ENCODE peak calls at places on chromosome 20, in seven cellular contexts. L is GM12865, E is sigmoid colon, I is cardiac fibroblast, O is WERI-Rb-1, K is gastrocnemius medialis, P is SK-N-SH. A is an unnamed sample.

GRCh38 chr20:37598611-37599342 is 71.1 kb upstream of the BLCAP start:
- DNase-seq in L (peak; percentile 21), E (no peak), I (peak; percentile 12), O (no peak), K (no peak), P (peak; percentile 52), A (no peak)

GRCh38 chr20:1803216-1804128 is 91.7 kb upstream of the SIRPA start:
- DNase-seq in L (peak; percentile 61), E (peak; percentile 78), I (peak; percentile 65), O (peak; percentile 60), K (peak; percentile 28), P (peak; percentile 76), A (peak; percentile 74)

GRCh38 chr20:53652090-53652858 is 58.6 kb upstream of the ZNF217 start:
- DNase-seq in L (peak; percentile 91), E (no peak), I (peak; percentile 24), O (no peak), K (no peak), P (no peak), A (no peak)

GRCh38 chr20:34515484-34516037 is 661 bp upstream of the DYNLRB1 start:
- DNase-seq in L (peak; percentile 93), E (peak; percentile 70), I (peak; percentile 39), O (peak; percentile 67), K (peak; percentile 38), P (peak; percentile 69), A (no peak)

GRCh38 chr20:53157443-53158408 is 185.6 kb downstream of the TSHZ2 start:
- DNase-seq in L (peak; percentile 85), E (no peak), I (peak; percentile 44), O (peak; percentile 68), K (no peak), P (no peak), A (no peak)

GRCh38 chr20:50558483-50558925 is 48.3 kb downstream of the PTPN1 start:
- DNase-seq in L (no peak), E (no peak), I (peak; percentile 85), O (no peak), K (no peak), P (no peak), A (no peak)

GRCh38 chr20:35166242-35166830 is 5.5 kb upstream of the PROCR start:
- DNase-seq in L (no peak), E (no peak), I (peak; percentile 12), O (no peak), K (no peak), P (peak; percentile 80), A (no peak)

GRCh38 chr20:20410678-20411077 is 42.8 kb downstream of the INSM1 start:
- DNase-seq in L (no peak), E (no peak), I (no peak), O (peak; percentile 94), K (no peak), P (peak; percentile 66), A (peak; percentile 64)

GRCh38 chr20:25706793-25707192 is 10.1 kb upstream of the ZNF337 start:
- DNase-seq in L (peak; percentile 13), E (no peak), I (no peak), O (no peak), K (no peak), P (no peak), A (no peak)

GRCh38 chr20:64238115-64238825 is 17.3 kb upstream of the PCMTD2 start:
- DNase-seq in L (no peak), E (peak; percentile 19), I (no peak), O (no peak), K (no peak), P (no peak), A (no peak)

GRCh38 chr20:11796041-11796440 is 121.7 kb upstream of the BTBD3 start:
- DNase-seq in L (no peak), E (no peak), I (no peak), O (no peak), K (no peak), P (no peak), A (no peak)

GRCh38 chr20:44392776-44393607 is 37.5 kb downstream of the HNF4A start:
- DNase-seq in L (no peak), E (no peak), I (no peak), O (no peak), K (no peak), P (no peak), A (no peak)

GRCh38 chr20:36313936-36314335 is 7.8 kb downstream of the DLGAP4 start:
- DNase-seq in L (no peak), E (peak; percentile 50), I (no peak), O (no peak), K (no peak), P (no peak), A (no peak)

GRCh38 chr20:17155401-17155800 is 71.4 kb upstream of the PCSK2 start:
- DNase-seq in L (no peak), E (no peak), I (no peak), O (no peak), K (no peak), P (no peak), A (no peak)

GRCh38 chr20:8305449-8305978 is 173.4 kb downstream of the PLCB1 start:
- DNase-seq in L (peak; percentile 84), E (no peak), I (peak; percentile 64), O (peak; percentile 73), K (peak; percentile 37), P (peak; percentile 25), A (no peak)

GRCh38 chr20:51382986-51383821 is 159.3 kb downstream of the NFATC2 start:
- DNase-seq in L (no peak), E (peak; percentile 72), I (no peak), O (no peak), K (no peak), P (no peak), A (no peak)

GRCh38 chr20:5658897-5659296 is 91.3 kb upstream of the SHLD1 start:
- DNase-seq in L (peak; percentile 79), E (peak; percentile 90), I (peak; percentile 96), O (no peak), K (peak; percentile 44), P (no peak), A (peak; percentile 82)

GRCh38 chr20:53921443-53921973 is 148.9 kb downstream of the BCAS1 start:
- DNase-seq in L (no peak), E (no peak), I (no peak), O (no peak), K (no peak), P (no peak), A (no peak)

GRCh38 chr20:34705008-34705382 is 851 bp downstream of the TP53INP2 start:
- DNase-seq in L (no peak), E (no peak), I (no peak), O (no peak), K (no peak), P (no peak), A (no peak)

GRCh38 chr20:14374191-14374590 is 36.8 kb upstream of the FLRT3 start:
- DNase-seq in L (no peak), E (no peak), I (no peak), O (no peak), K (no peak), P (no peak), A (no peak)

GRCh38 chr20:16806886-16807285 is 58.7 kb downstream of the OTOR start:
- DNase-seq in L (no peak), E (no peak), I (peak; percentile 9), O (no peak), K (no peak), P (no peak), A (no peak)

GRCh38 chr20:62352402-62353288 is 14.5 kb downstream of the LAMA5 start:
- DNase-seq in L (no peak), E (peak; percentile 96), I (peak; percentile 20), O (no peak), K (peak; percentile 98), P (peak; percentile 92), A (peak; percentile 97)
- TF ChIP-seq CTCF in L (no peak), E (peak; percentile 18), I (no peak), O (no peak), K (no peak), P (peak; percentile 23), A (peak; percentile 66)

DNA sequence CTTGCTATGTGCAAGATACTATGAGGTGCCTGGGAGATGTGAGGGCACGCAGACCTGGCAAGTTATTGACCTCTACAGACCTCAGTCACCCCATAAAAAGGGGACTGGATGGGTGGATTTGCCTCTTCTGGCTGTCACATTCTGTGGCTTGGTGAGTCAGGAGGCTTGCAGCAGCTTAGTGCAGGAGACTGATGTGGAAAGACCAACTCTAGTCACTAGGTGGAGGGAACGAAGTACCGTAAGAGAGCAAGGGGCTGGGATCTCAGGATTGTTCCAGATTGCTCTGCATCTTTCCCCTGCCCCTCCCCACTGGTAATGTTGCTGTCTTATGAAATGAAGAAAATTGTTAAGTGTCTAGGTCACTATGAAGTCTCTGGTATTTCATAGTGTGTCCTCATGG is 3.3 kb downstream of the MAPRE1 start:
- DNase-seq in L (no peak), E (no peak), I (peak; percentile 81), O (peak; percentile 66), K (no peak), P (no peak), A (no peak)
- TF ChIP-seq CTCF in L (no peak), E (no peak), I (peak; percentile 35), O (peak; percentile 29), K (no peak), P (peak; percentile 8), A (no peak)

GRCh38 chr20:63025534-63026331 is 19.0 kb upstream of the BHLHE23 start:
- DNase-seq in L (no peak), E (no peak), I (peak; percentile 43), O (peak; percentile 80), K (no peak), P (peak; percentile 65), A (peak; percentile 55)

GRCh38 chr20:63029358-63030121 is 22.8 kb upstream of the BHLHE23 start:
- DNase-seq in L (no peak), E (no peak), I (no peak), O (no peak), K (no peak), P (no peak), A (no peak)

GRCh38 chr20:63026582-63027424 is 20.0 kb upstream of the BHLHE23 start:
- DNase-seq in L (no peak), E (no peak), I (no peak), O (no peak), K (no peak), P (no peak), A (peak; percentile 32)

GRCh38 chr20:63028461-63028921 is 21.7 kb upstream of the BHLHE23 start:
- DNase-seq in L (no peak), E (no peak), I (no peak), O (no peak), K (no peak), P (no peak), A (no peak)

GRCh38 chr20:63027425-63028389 is 20.9 kb upstream of the BHLHE23 start:
- DNase-seq in L (peak; percentile 61), E (no peak), I (no peak), O (no peak), K (no peak), P (peak; percentile 76), A (peak; percentile 56)
- TF ChIP-seq CTCF in L (no peak), E (no peak), I (no peak), O (no peak), K (no peak), P (no peak), A (no peak)

GRCh38 chr20:3738109-3739053 is 5.9 kb downstream of the HSPA12B start:
- DNase-seq in L (no peak), E (no peak), I (no peak), O (peak; percentile 47), K (no peak), P (no peak), A (no peak)
- TF ChIP-seq CTCF in L (no peak), E (no peak), I (no peak), O (no peak), K (no peak), P (no peak), A (no peak)

DNA sequence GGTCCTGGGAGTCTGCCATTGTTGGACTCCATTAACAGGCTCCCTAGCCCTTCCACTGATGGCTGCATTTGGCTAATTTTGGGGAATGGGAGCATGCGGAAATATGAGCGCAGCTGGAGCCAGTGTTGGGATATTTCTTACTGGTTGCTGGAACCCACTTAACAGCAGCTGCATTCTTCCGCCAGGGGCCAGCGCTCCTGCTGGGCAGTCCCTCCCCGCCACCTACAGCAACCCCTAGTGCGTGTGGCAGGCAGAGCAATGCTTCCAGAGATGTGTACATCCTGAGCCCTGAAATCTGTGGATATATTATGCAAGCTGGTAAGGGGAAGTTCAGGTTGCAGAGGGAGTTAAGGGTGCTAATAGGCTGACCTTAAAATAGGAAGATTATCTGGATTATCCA is 16.4 kb downstream of the CST8 start:
- DNase-seq in L (no peak), E (no peak), I (no peak), O (peak; percentile 84), K (no peak), P (no peak), A (no peak)
- TF ChIP-seq CTCF in L (no peak), E (no peak), I (no peak), O (peak; percentile 72), K (no peak), P (no peak), A (no peak)